ENCODE peak calls at places on chromosome 15, in four cellular contexts. E is HEK293T, V is pons, L is lung. C is an unnamed sample.

GRCh38 chr15:92801412-92801773 is 98.7 kb upstream of the CHD2 start:
- DNase-seq in L (no peak), E (no peak), V (no peak), C (no peak)

GRCh38 chr15:66886241-66886675 is 179.1 kb upstream of the SMAD3 start:
- DNase-seq in V (no peak), E (peak; percentile 75), L (no peak), C (no peak)

GRCh38 chr15:85118581-85118980 is 136.9 kb downstream of the PDE8A start:
- DNase-seq in E (peak; percentile 0), L (peak; percentile 15), V (no peak), C (no peak)

GRCh38 chr15:76533060-76533955 is 196.7 kb downstream of the ISL2 start:
- DNase-seq in E (no peak), L (no peak), V (no peak), C (no peak)

GRCh38 chr15:99435138-99435695 is 130.6 kb upstream of the MEF2A start:
- DNase-seq in L (no peak), E (no peak), V (no peak), C (no peak)

GRCh38 chr15:77624868-77625267 is 7.8 kb downstream of the LINGO1 start:
- DNase-seq in L (no peak), E (no peak), V (no peak), C (no peak)

GRCh38 chr15:92167413-92167950 is 226.2 kb upstream of the ST8SIA2 start:
- DNase-seq in V (no peak), L (no peak), E (no peak), C (no peak)

GRCh38 chr15:25545889-25546288 is 107.1 kb upstream of the UBE3A start:
- DNase-seq in E (no peak), V (no peak), L (no peak), C (no peak)

GRCh38 chr15:100879461-100880138 is at the start of gene ALDH1A3:
- DNase-seq in L (no peak), V (no peak), E (peak; percentile 75), C (no peak)

GRCh38 chr15:65980824-65981456 is 111.6 kb downstream of the RAB11A start:
- DNase-seq in V (peak; percentile 25), E (peak; percentile 66), L (peak; percentile 82), C (peak; percentile 32)